ENCODE peak calls at places on chromosomes 5 and 9, in ten cellular contexts. One of them, this sample, is unnamed.
A peak's percentile ranks its signal among the peaks of the same experiment; 100 is the strongest.

GRCh38 chr9:82549174-82549821 is 513.6 kb downstream of the RASEF start:
- DNase-seq in MV-4-11: peak; percentile 28
- DNase-seq in iPS-NIHi11: no peak
- DNase-seq in mammary epithelial cell: no peak
- DNase-seq in GM13977: no peak
- DNase-seq in natural killer cell: no peak
- DNase-seq in C1 segment of cervical spinal cord: no peak
- DNase-seq in NCI-H510A treated with DMSO at 0.1 percent for 48 hours: no peak
- DNase-seq in CD8-positive, alpha-beta T cell: no peak
- DNase-seq in chondrocyte: no peak
- DNase-seq in this sample: no peak

GRCh38 chr5:181173420-181174342 is 26.3 kb downstream of the OR2V2 start:
- DNase-seq in C1 segment of cervical spinal cord: no peak
- DNase-seq in NCI-H510A treated with DMSO at 0.1 percent for 48 hours: no peak
- DNase-seq in chondrocyte: no peak
- DNase-seq in mammary epithelial cell: peak; percentile 95
- DNase-seq in CD8-positive, alpha-beta T cell: peak; percentile 47
- DNase-seq in iPS-NIHi11: no peak
- DNase-seq in MV-4-11: no peak
- DNase-seq in natural killer cell: no peak
- DNase-seq in GM13977: no peak
- DNase-seq in this sample: no peak

GRCh38 chr5:157271740-157272271 is 5.9 kb downstream of the CYFIP2 start:
- DNase-seq in mammary epithelial cell: no peak
- DNase-seq in GM13977: peak; percentile 68
- DNase-seq in MV-4-11: no peak
- DNase-seq in natural killer cell: peak; percentile 80
- DNase-seq in NCI-H510A treated with DMSO at 0.1 percent for 48 hours: no peak
- DNase-seq in iPS-NIHi11: no peak
- DNase-seq in C1 segment of cervical spinal cord: no peak
- DNase-seq in CD8-positive, alpha-beta T cell: peak; percentile 78
- DNase-seq in chondrocyte: no peak
- DNase-seq in this sample: no peak

GRCh38 chr5:143401846-143402463 is 1.5 kb downstream of the NR3C1 start:
- DNase-seq in C1 segment of cervical spinal cord: no peak
- DNase-seq in natural killer cell: no peak
- DNase-seq in CD8-positive, alpha-beta T cell: no peak
- DNase-seq in NCI-H510A treated with DMSO at 0.1 percent for 48 hours: no peak
- DNase-seq in GM13977: peak; percentile 22
- DNase-seq in chondrocyte: no peak
- DNase-seq in MV-4-11: no peak
- DNase-seq in mammary epithelial cell: peak; percentile 63
- DNase-seq in iPS-NIHi11: no peak
- DNase-seq in this sample: no peak

GRCh38 chr9:135596211-135596610 is 34.7 kb downstream of the PAEP start:
- DNase-seq in GM13977: no peak
- DNase-seq in C1 segment of cervical spinal cord: no peak
- DNase-seq in CD8-positive, alpha-beta T cell: no peak
- DNase-seq in MV-4-11: peak; percentile 14
- DNase-seq in natural killer cell: no peak
- DNase-seq in NCI-H510A treated with DMSO at 0.1 percent for 48 hours: no peak
- DNase-seq in iPS-NIHi11: no peak
- DNase-seq in mammary epithelial cell: no peak
- DNase-seq in chondrocyte: no peak
- DNase-seq in this sample: no peak

GRCh38 chr9:135275163-135275925 is 187.9 kb downstream of the OLFM1 start:
- DNase-seq in mammary epithelial cell: peak; percentile 12
- DNase-seq in chondrocyte: no peak
- DNase-seq in C1 segment of cervical spinal cord: peak; percentile 53
- DNase-seq in natural killer cell: no peak
- DNase-seq in MV-4-11: no peak
- DNase-seq in CD8-positive, alpha-beta T cell: no peak
- DNase-seq in NCI-H510A treated with DMSO at 0.1 percent for 48 hours: no peak
- DNase-seq in iPS-NIHi11: no peak
- DNase-seq in GM13977: no peak
- DNase-seq in this sample: peak; percentile 49

GRCh38 chr5:179823937-179824744 is 3.4 kb downstream of the SQSTM1 start:
- DNase-seq in C1 segment of cervical spinal cord: no peak
- DNase-seq in chondrocyte: peak; percentile 28
- DNase-seq in natural killer cell: no peak
- DNase-seq in MV-4-11: no peak
- DNase-seq in mammary epithelial cell: no peak
- DNase-seq in GM13977: no peak
- DNase-seq in CD8-positive, alpha-beta T cell: no peak
- DNase-seq in NCI-H510A treated with DMSO at 0.1 percent for 48 hours: no peak
- DNase-seq in iPS-NIHi11: no peak
- DNase-seq in this sample: no peak

GRCh38 chr5:142820447-142820846 is 50.3 kb downstream of the ARHGAP26 start:
- DNase-seq in C1 segment of cervical spinal cord: no peak
- DNase-seq in mammary epithelial cell: no peak
- DNase-seq in GM13977: no peak
- DNase-seq in natural killer cell: no peak
- DNase-seq in NCI-H510A treated with DMSO at 0.1 percent for 48 hours: no peak
- DNase-seq in chondrocyte: no peak
- DNase-seq in iPS-NIHi11: no peak
- DNase-seq in CD8-positive, alpha-beta T cell: no peak
- DNase-seq in MV-4-11: no peak
- DNase-seq in this sample: no peak

GRCh38 chr9:107487521-107488399 is 1.8 kb downstream of the KLF4 start:
- DNase-seq in mammary epithelial cell: no peak
- DNase-seq in chondrocyte: no peak
- DNase-seq in GM13977: peak; percentile 43
- DNase-seq in natural killer cell: no peak
- DNase-seq in NCI-H510A treated with DMSO at 0.1 percent for 48 hours: peak; percentile 32
- DNase-seq in C1 segment of cervical spinal cord: no peak
- DNase-seq in MV-4-11: no peak
- DNase-seq in CD8-positive, alpha-beta T cell: no peak
- DNase-seq in iPS-NIHi11: peak; percentile 84
- DNase-seq in this sample: peak; percentile 51

GRCh38 chr5:75324791-75325190 is 12.2 kb upstream of the HMGCR start:
- DNase-seq in CD8-positive, alpha-beta T cell: no peak
- DNase-seq in NCI-H510A treated with DMSO at 0.1 percent for 48 hours: no peak
- DNase-seq in GM13977: peak; percentile 26
- DNase-seq in mammary epithelial cell: no peak
- DNase-seq in C1 segment of cervical spinal cord: no peak
- DNase-seq in iPS-NIHi11: no peak
- DNase-seq in MV-4-11: no peak
- DNase-seq in natural killer cell: no peak
- DNase-seq in chondrocyte: no peak
- DNase-seq in this sample: no peak

GRCh38 chr5:140925806-140926205 is 293 bp upstream of the PCDHAC1 start:
- DNase-seq in C1 segment of cervical spinal cord: no peak
- DNase-seq in mammary epithelial cell: no peak
- DNase-seq in CD8-positive, alpha-beta T cell: no peak
- DNase-seq in GM13977: no peak
- DNase-seq in iPS-NIHi11: no peak
- DNase-seq in MV-4-11: no peak
- DNase-seq in NCI-H510A treated with DMSO at 0.1 percent for 48 hours: no peak
- DNase-seq in chondrocyte: no peak
- DNase-seq in natural killer cell: no peak
- DNase-seq in this sample: no peak

GRCh38 chr9:111803924-111804323 is 9.2 kb upstream of the SHOC1 start:
- DNase-seq in CD8-positive, alpha-beta T cell: no peak
- DNase-seq in C1 segment of cervical spinal cord: no peak
- DNase-seq in GM13977: peak; percentile 37
- DNase-seq in chondrocyte: no peak
- DNase-seq in mammary epithelial cell: no peak
- DNase-seq in MV-4-11: no peak
- DNase-seq in iPS-NIHi11: no peak
- DNase-seq in natural killer cell: no peak
- DNase-seq in NCI-H510A treated with DMSO at 0.1 percent for 48 hours: no peak
- DNase-seq in this sample: no peak